ENCODE peak calls at places on chromosomes 1 and 21, in six cellular contexts. One of them, this sample, is unnamed. For H3K4me1, the result is how much of the 10 kb centered on the place peaks cover.

GRCh38 chr1:9610548-9610947 is 21.8 kb downstream of the TMEM201 start:
- DNase-seq in left ventricle myocardium inferior: no peak
- DNase-seq in IMR-90: no peak
- DNase-seq in A549: no peak
- DNase-seq in adipocyte: no peak
- DNase-seq in right lobe of liver: no peak
- DNase-seq in this sample: no peak

GRCh38 chr1:119782541-119783338 is 14.0 kb upstream of the HMGCS2 start:
- DNase-seq in left ventricle myocardium inferior: no peak
- DNase-seq in IMR-90: no peak
- DNase-seq in A549: no peak
- DNase-seq in adipocyte: no peak
- DNase-seq in right lobe of liver: no peak
- DNase-seq in this sample: no peak

GRCh38 chr1:48019714-48020315 is 22.6 kb upstream of the TRABD2B start:
- DNase-seq in left ventricle myocardium inferior: peak
- DNase-seq in IMR-90: no peak
- DNase-seq in A549: no peak
- DNase-seq in adipocyte: peak
- DNase-seq in right lobe of liver: peak
- DNase-seq in this sample: peak

GRCh38 chr1:203338335-203339036 is 12.4 kb downstream of the FMOD start:
- DNase-seq in left ventricle myocardium inferior: no peak
- DNase-seq in IMR-90: peak
- DNase-seq in A549: peak
- DNase-seq in adipocyte: peak
- DNase-seq in right lobe of liver: peak
- DNase-seq in this sample: peak

GRCh38 chr1:87331319-87332269 is 2.9 kb downstream of the LMO4 start:
- DNase-seq in left ventricle myocardium inferior: peak
- DNase-seq in IMR-90: peak
- DNase-seq in A549: peak
- DNase-seq in adipocyte: peak
- DNase-seq in right lobe of liver: peak
- DNase-seq in this sample: peak

GRCh38 chr1:220692436-220693228 is 2.5 kb downstream of the C1orf115 start:
- DNase-seq in left ventricle myocardium inferior: no peak
- DNase-seq in IMR-90: no peak
- DNase-seq in A549: no peak
- DNase-seq in adipocyte: no peak
- DNase-seq in right lobe of liver: no peak
- DNase-seq in this sample: no peak

GRCh38 chr1:187862506-187862905 is 1033.8 kb downstream of the PLA2G4A start:
- DNase-seq in left ventricle myocardium inferior: no peak
- DNase-seq in IMR-90: no peak
- DNase-seq in A549: no peak
- DNase-seq in adipocyte: peak
- DNase-seq in right lobe of liver: no peak
- DNase-seq in this sample: no peak

GRCh38 chr1:10632691-10633090 is 157.9 kb downstream of the PEX14 start:
- DNase-seq in left ventricle myocardium inferior: no peak
- DNase-seq in IMR-90: no peak
- DNase-seq in A549: no peak
- DNase-seq in adipocyte: no peak
- DNase-seq in right lobe of liver: peak
- DNase-seq in this sample: no peak

GRCh38 chr1:150895618-150896017 is 8.7 kb downstream of the CTXND2 start:
- DNase-seq in left ventricle myocardium inferior: no peak
- DNase-seq in IMR-90: peak
- DNase-seq in A549: peak
- DNase-seq in adipocyte: peak
- DNase-seq in right lobe of liver: no peak
- DNase-seq in this sample: no peak

GRCh38 chr21:34807146-34807880 is 138.5 kb downstream of the CLIC6 start:
- DNase-seq in left ventricle myocardium inferior: no peak
- DNase-seq in IMR-90: peak
- DNase-seq in A549: peak
- DNase-seq in adipocyte: peak
- DNase-seq in right lobe of liver: no peak
- DNase-seq in this sample: no peak

GRCh38 chr1:214379254-214379970 is 98.5 kb downstream of the SMYD2 start:
- DNase-seq in left ventricle myocardium inferior: no peak
- DNase-seq in IMR-90: no peak
- DNase-seq in A549: no peak
- DNase-seq in adipocyte: no peak
- DNase-seq in right lobe of liver: no peak
- DNase-seq in this sample: no peak

GRCh38 chr1:12501661-12502060 is 116.3 kb downstream of the DHRS3 start:
- DNase-seq in left ventricle myocardium inferior: no peak
- DNase-seq in IMR-90: peak
- DNase-seq in A549: no peak
- DNase-seq in adipocyte: no peak
- DNase-seq in right lobe of liver: no peak
- DNase-seq in this sample: no peak

GRCh38 chr1:30404341-30404740 is 319.0 kb downstream of the MATN1 start:
- DNase-seq in left ventricle myocardium inferior: no peak
- DNase-seq in IMR-90: no peak
- DNase-seq in A549: no peak
- DNase-seq in adipocyte: no peak
- DNase-seq in right lobe of liver: no peak
- DNase-seq in this sample: no peak

GRCh38 chr1:3924871-3925655 is 25.0 kb upstream of the C1orf174 start:
- DNase-seq in left ventricle myocardium inferior: no peak
- DNase-seq in IMR-90: peak
- DNase-seq in A549: peak
- DNase-seq in adipocyte: no peak
- DNase-seq in right lobe of liver: no peak
- DNase-seq in this sample: no peak
- H3K4me1 ChIP-seq in left ventricle myocardium inferior: under half
- H3K4me1 ChIP-seq in IMR-90: under half
- H3K4me1 ChIP-seq in A549: under half
- H3K4me1 ChIP-seq in adipocyte: under half
- H3K4me1 ChIP-seq in right lobe of liver: under half
- H3K4me1 ChIP-seq in this sample: under half

GRCh38 chr1:239765163-239765562 is 326.5 kb upstream of the FMN2 start:
- DNase-seq in left ventricle myocardium inferior: no peak
- DNase-seq in IMR-90: no peak
- DNase-seq in A549: no peak
- DNase-seq in adipocyte: no peak
- DNase-seq in right lobe of liver: no peak
- DNase-seq in this sample: no peak

GRCh38 chr1:239755513-239755912 is 336.2 kb upstream of the FMN2 start:
- DNase-seq in left ventricle myocardium inferior: no peak
- DNase-seq in IMR-90: no peak
- DNase-seq in A549: no peak
- DNase-seq in adipocyte: no peak
- DNase-seq in right lobe of liver: no peak
- DNase-seq in this sample: no peak

GRCh38 chr1:239763850-239764249 is 327.8 kb upstream of the FMN2 start:
- DNase-seq in left ventricle myocardium inferior: no peak
- DNase-seq in IMR-90: no peak
- DNase-seq in A549: no peak
- DNase-seq in adipocyte: no peak
- DNase-seq in right lobe of liver: no peak
- DNase-seq in this sample: no peak

GRCh38 chr1:239757711-239758110 is 334.0 kb upstream of the FMN2 start:
- DNase-seq in left ventricle myocardium inferior: no peak
- DNase-seq in IMR-90: no peak
- DNase-seq in A549: no peak
- DNase-seq in adipocyte: no peak
- DNase-seq in right lobe of liver: no peak
- DNase-seq in this sample: no peak

GRCh38 chr1:239761509-239761908 is 330.2 kb upstream of the FMN2 start:
- DNase-seq in left ventricle myocardium inferior: no peak
- DNase-seq in IMR-90: no peak
- DNase-seq in A549: no peak
- DNase-seq in adipocyte: no peak
- DNase-seq in right lobe of liver: no peak
- DNase-seq in this sample: no peak
- H3K4me3 ChIP-seq in left ventricle myocardium inferior: no peak
- H3K4me3 ChIP-seq in IMR-90: no peak
- H3K4me3 ChIP-seq in A549: no peak
- H3K4me3 ChIP-seq in adipocyte: no peak
- H3K4me3 ChIP-seq in right lobe of liver: no peak
- H3K4me3 ChIP-seq in this sample: no peak

GRCh38 chr1:41356752-41357151 is 4.5 kb upstream of the FOXO6 start:
- DNase-seq in left ventricle myocardium inferior: no peak
- DNase-seq in IMR-90: no peak
- DNase-seq in A549: no peak
- DNase-seq in adipocyte: no peak
- DNase-seq in right lobe of liver: no peak
- DNase-seq in this sample: no peak
- H3K4me1 ChIP-seq in left ventricle myocardium inferior: under half
- H3K4me1 ChIP-seq in IMR-90: under half
- H3K4me1 ChIP-seq in A549: under half
- H3K4me1 ChIP-seq in adipocyte: under half
- H3K4me1 ChIP-seq in right lobe of liver: under half
- H3K4me1 ChIP-seq in this sample: under half

GRCh38 chr1:185804608-185805007 is 70.4 kb downstream of the HMCN1 start:
- DNase-seq in left ventricle myocardium inferior: no peak
- DNase-seq in IMR-90: no peak
- DNase-seq in A549: no peak
- DNase-seq in adipocyte: no peak
- DNase-seq in right lobe of liver: no peak
- DNase-seq in this sample: no peak
- H3K4me3 ChIP-seq in left ventricle myocardium inferior: no peak
- H3K4me3 ChIP-seq in IMR-90: no peak
- H3K4me3 ChIP-seq in A549: no peak
- H3K4me3 ChIP-seq in adipocyte: no peak
- H3K4me3 ChIP-seq in right lobe of liver: no peak
- H3K4me3 ChIP-seq in this sample: no peak

GRCh38 chr1:61261585-61261984 is 179.2 kb downstream of the NFIA start:
- DNase-seq in left ventricle myocardium inferior: no peak
- DNase-seq in IMR-90: no peak
- DNase-seq in A549: no peak
- DNase-seq in adipocyte: peak
- DNase-seq in right lobe of liver: no peak
- DNase-seq in this sample: no peak
- H3K4me1 ChIP-seq in left ventricle myocardium inferior: half or more
- H3K4me1 ChIP-seq in IMR-90: under half
- H3K4me1 ChIP-seq in A549: under half
- H3K4me1 ChIP-seq in adipocyte: under half
- H3K4me1 ChIP-seq in right lobe of liver: under half
- H3K4me1 ChIP-seq in this sample: half or more

GRCh38 chr1:93433407-93433961 is 14.4 kb upstream of the FNBP1L start:
- DNase-seq in left ventricle myocardium inferior: no peak
- DNase-seq in IMR-90: no peak
- DNase-seq in A549: no peak
- DNase-seq in adipocyte: no peak
- DNase-seq in right lobe of liver: peak
- DNase-seq in this sample: no peak

GRCh38 chr1:93434987-93435386 is 12.9 kb upstream of the FNBP1L start:
- DNase-seq in left ventricle myocardium inferior: no peak
- DNase-seq in IMR-90: no peak
- DNase-seq in A549: no peak
- DNase-seq in adipocyte: no peak
- DNase-seq in right lobe of liver: no peak
- DNase-seq in this sample: no peak

GRCh38 chr1:93435443-93435842 is 12.5 kb upstream of the FNBP1L start:
- DNase-seq in left ventricle myocardium inferior: no peak
- DNase-seq in IMR-90: no peak
- DNase-seq in A549: no peak
- DNase-seq in adipocyte: no peak
- DNase-seq in right lobe of liver: no peak
- DNase-seq in this sample: no peak

GRCh38 chr1:93436496-93436895 is 11.4 kb upstream of the FNBP1L start:
- DNase-seq in left ventricle myocardium inferior: no peak
- DNase-seq in IMR-90: no peak
- DNase-seq in A549: no peak
- DNase-seq in adipocyte: no peak
- DNase-seq in right lobe of liver: no peak
- DNase-seq in this sample: no peak

DNA sequence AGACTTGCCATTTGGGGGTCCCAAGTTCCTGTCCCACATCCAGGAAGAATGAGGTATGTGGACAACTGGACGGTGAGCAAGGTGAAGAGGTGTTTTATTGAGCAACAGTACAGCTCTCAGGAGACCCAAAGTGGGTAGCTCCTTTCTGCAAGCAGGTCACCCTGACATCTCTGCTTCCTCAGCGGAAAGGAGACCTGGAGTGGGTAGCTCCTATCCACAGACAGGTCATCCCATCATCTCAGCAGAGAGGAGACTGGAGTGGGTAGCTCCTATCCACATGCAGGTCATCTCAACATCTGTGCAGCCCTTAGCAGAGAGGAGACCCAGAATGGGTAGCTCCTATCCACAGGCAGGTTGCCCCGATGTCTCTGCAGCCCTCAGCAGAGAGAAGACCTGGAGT is 13.8 kb upstream of the FNBP1L start:
- DNase-seq in left ventricle myocardium inferior: no peak
- DNase-seq in IMR-90: no peak
- DNase-seq in A549: no peak
- DNase-seq in adipocyte: no peak
- DNase-seq in right lobe of liver: no peak
- DNase-seq in this sample: no peak
- H3K4me3 ChIP-seq in left ventricle myocardium inferior: no peak
- H3K4me3 ChIP-seq in IMR-90: no peak
- H3K4me3 ChIP-seq in A549: no peak
- H3K4me3 ChIP-seq in adipocyte: no peak
- H3K4me3 ChIP-seq in right lobe of liver: no peak
- H3K4me3 ChIP-seq in this sample: no peak

DNA sequence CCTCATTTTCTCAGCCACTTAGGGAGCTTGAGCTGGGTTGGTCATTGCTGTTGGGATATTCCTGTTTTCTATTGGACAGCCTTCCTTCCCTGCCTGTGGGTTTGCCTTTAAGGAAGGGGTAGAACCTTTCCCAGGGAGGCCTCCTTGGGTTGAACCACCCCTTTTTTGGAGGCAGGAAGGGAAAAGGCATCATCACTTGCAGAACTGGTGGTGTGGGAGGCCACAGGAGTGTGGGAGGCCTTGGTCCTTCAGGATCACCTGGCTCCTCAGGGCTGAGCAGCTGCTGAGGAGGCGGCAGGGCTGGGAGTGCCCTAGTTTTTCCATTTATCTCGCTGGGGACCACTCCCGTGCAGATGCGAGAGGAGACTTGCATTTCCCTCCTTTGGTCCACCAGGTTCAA is 667 bp upstream of the CYB561D1 start:
- DNase-seq in left ventricle myocardium inferior: no peak
- DNase-seq in IMR-90: no peak
- DNase-seq in A549: no peak
- DNase-seq in adipocyte: no peak
- DNase-seq in right lobe of liver: no peak
- DNase-seq in this sample: no peak
- H3K4me1 ChIP-seq in left ventricle myocardium inferior: under half
- H3K4me1 ChIP-seq in IMR-90: under half
- H3K4me1 ChIP-seq in A549: under half
- H3K4me1 ChIP-seq in adipocyte: under half
- H3K4me1 ChIP-seq in right lobe of liver: under half
- H3K4me1 ChIP-seq in this sample: under half

DNA sequence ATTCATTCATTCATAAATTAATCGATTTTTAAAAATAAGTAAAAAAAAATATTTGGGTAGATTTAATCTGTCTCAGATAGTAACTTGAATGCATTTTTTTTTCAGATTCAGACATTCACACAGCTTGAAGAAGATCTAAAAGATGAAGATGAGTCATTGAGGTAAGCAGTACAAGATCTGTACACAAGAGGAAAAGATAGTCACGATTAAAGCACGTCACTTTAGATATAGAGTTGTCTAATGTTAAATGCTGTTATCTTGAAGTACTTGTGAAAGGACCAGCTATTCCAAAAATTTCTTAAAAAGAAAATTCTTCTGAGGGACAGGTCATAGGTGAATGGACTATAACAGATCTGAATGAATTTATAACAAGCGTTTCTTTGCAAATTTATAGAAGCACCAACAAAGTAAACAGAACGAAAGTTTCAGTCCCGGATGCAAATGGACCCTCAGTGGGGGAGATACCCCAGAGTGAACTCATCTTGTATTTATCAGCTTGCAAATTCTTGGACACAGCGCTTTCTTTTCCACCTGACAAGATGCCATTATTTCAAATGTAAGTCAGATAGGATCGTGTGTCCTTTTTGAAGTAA is 31.2 kb upstream of the MORC3 start:
- DNase-seq in left ventricle myocardium inferior: no peak
- DNase-seq in IMR-90: peak
- DNase-seq in A549: no peak
- DNase-seq in adipocyte: no peak
- DNase-seq in right lobe of liver: no peak
- DNase-seq in this sample: no peak
- H3K4me3 ChIP-seq in left ventricle myocardium inferior: no peak
- H3K4me3 ChIP-seq in IMR-90: peak
- H3K4me3 ChIP-seq in A549: no peak
- H3K4me3 ChIP-seq in adipocyte: no peak
- H3K4me3 ChIP-seq in right lobe of liver: no peak
- H3K4me3 ChIP-seq in this sample: no peak